ENCODE peak calls at places on chromosomes 11 and 22, in five cellular contexts. J, T, E, Y and W are unnamed samples.
A peak's percentile ranks its signal among the peaks of the same experiment; 100 is the strongest.

GRCh38 chr22:22067192-22067591 is 84.6 kb upstream of the TOP3B start:
- DNase-seq in J (no peak), T (no peak), E (no peak), Y (no peak), W (no peak)

GRCh38 chr11:127006311-127006710 is 5.7 kb upstream of the KIRREL3 start:
- DNase-seq in J (no peak), T (no peak), E (no peak), Y (no peak), W (no peak)

GRCh38 chr11:120108785-120109168 is 29.1 kb downstream of the TRIM29 start:
- DNase-seq in J (no peak), T (no peak), E (no peak), Y (no peak), W (no peak)

GRCh38 chr22:39078329-39078728 is 1.3 kb downstream of the APOBEC3G start:
- DNase-seq in J (no peak), T (no peak), E (no peak), Y (no peak), W (no peak)

GRCh38 chr11:30825723-30826122 is 239.6 kb upstream of the MPPED2 start:
- DNase-seq in J (no peak), T (no peak), E (no peak), Y (no peak), W (no peak)

GRCh38 chr11:10659339-10660216 is 34.0 kb downstream of the IRAG1 start:
- DNase-seq in J (no peak), T (no peak), E (no peak), Y (no peak), W (peak; percentile 92)

GRCh38 chr22:35914665-35915476 is 113.8 kb downstream of the RBFOX2 start:
- DNase-seq in J (peak; percentile 84), T (no peak), E (no peak), Y (no peak), W (peak; percentile 61)

GRCh38 chr11:43962383-43962969 is 20.0 kb downstream of the C11orf96 start:
- DNase-seq in J (no peak), T (no peak), E (no peak), Y (no peak), W (no peak)

GRCh38 chr11:84780689-84781293 is 846.4 kb downstream of the DLG2 start:
- DNase-seq in J (no peak), T (no peak), E (peak; percentile 18), Y (no peak), W (no peak)

GRCh38 chr22:44815099-44816070 is 63.0 kb downstream of the ARHGAP8 start:
- DNase-seq in J (no peak), T (no peak), E (no peak), Y (no peak), W (no peak)

GRCh38 chr11:68498903-68499883 is 38.6 kb downstream of the PPP6R3 start:
- DNase-seq in J (no peak), T (no peak), E (no peak), Y (no peak), W (no peak)

GRCh38 chr11:34564406-34564805 is 50.8 kb upstream of the ELF5 start:
- DNase-seq in J (no peak), T (no peak), E (no peak), Y (no peak), W (no peak)

GRCh38 chr11:20068691-20069090 is 91.6 kb downstream of the DBX1 start:
- DNase-seq in J (no peak), T (no peak), E (no peak), Y (no peak), W (no peak)

GRCh38 chr22:45645526-45646414 is 25.9 kb upstream of the ATXN10 start:
- DNase-seq in J (peak; percentile 78), T (peak; percentile 18), E (peak; percentile 58), Y (peak; percentile 94), W (peak; percentile 72)

GRCh38 chr11:2777871-2778629 is 78.3 kb upstream of the KCNQ1OT1 start:
- DNase-seq in J (peak; percentile 10), T (no peak), E (no peak), Y (peak; percentile 89), W (no peak)

GRCh38 chr22:42747701-42748513 is 27.2 kb upstream of the A4GALT start:
- DNase-seq in J (no peak), T (no peak), E (no peak), Y (no peak), W (peak; percentile 77)

GRCh38 chr22:37675930-37676571 is 615 bp downstream of the LGALS1 start:
- DNase-seq in J (no peak), T (no peak), E (no peak), Y (no peak), W (peak; percentile 26)

GRCh38 chr11:22703040-22703439 is 36.6 kb downstream of the GAS2 start:
- DNase-seq in J (peak; percentile 17), T (no peak), E (peak; percentile 8), Y (no peak), W (peak; percentile 85)

GRCh38 chr11:64226507-64227051 is 505 bp downstream of the NUDT22 start:
- DNase-seq in J (no peak), T (no peak), E (no peak), Y (no peak), W (no peak)

GRCh38 chr11:104352036-104352435 is 188.1 kb upstream of the PDGFD start:
- DNase-seq in J (no peak), T (no peak), E (no peak), Y (no peak), W (no peak)

GRCh38 chr11:86134580-86135318 is 65.9 kb upstream of the PICALM start:
- DNase-seq in J (no peak), T (no peak), E (no peak), Y (no peak), W (no peak)

GRCh38 chr22:37267661-37268413 is 14.5 kb upstream of the CYTH4 start:
- DNase-seq in J (no peak), T (no peak), E (no peak), Y (no peak), W (no peak)

GRCh38 chr22:41888638-41889200 is 26.2 kb downstream of the SHISA8 start:
- DNase-seq in J (no peak), T (no peak), E (no peak), Y (no peak), W (no peak)

GRCh38 chr11:46370253-46370652 is 11.2 kb upstream of the MDK start:
- DNase-seq in J (no peak), T (no peak), E (no peak), Y (no peak), W (no peak)

GRCh38 chr11:25423436-25424184 is 908.3 kb upstream of the ANO3 start:
- DNase-seq in J (no peak), T (no peak), E (no peak), Y (no peak), W (no peak)